ENCODE peak calls at places on chromosome 21, in four cellular contexts. B is stomach, S is testis, H is GM12892. R is an unnamed sample.

GRCh38 chr21:25934130-25934529 is 199.4 kb downstream of the GABPA start:
- DNase-seq in B (peak), S (no peak), H (no peak), R (no peak)

GRCh38 chr21:46180079-46180722 is 4.1 kb downstream of the SPATC1L start:
- DNase-seq in B (no peak), S (no peak), H (no peak), R (no peak)

GRCh38 chr21:41642399-41642798 is 124.5 kb downstream of the RIPK4 start:
- DNase-seq in B (no peak), S (no peak), H (no peak), R (no peak)

GRCh38 chr21:45889961-45890360 is 91.6 kb upstream of the COL6A1 start:
- DNase-seq in B (no peak), S (no peak), H (no peak), R (no peak)

GRCh38 chr21:38413958-38414506 is 84.2 kb downstream of the ERG start:
- DNase-seq in B (no peak), S (no peak), H (no peak), R (no peak)

GRCh38 chr21:43196789-43197188 is 28.0 kb downstream of the CRYAA start:
- DNase-seq in B (peak), S (peak), H (no peak), R (no peak)

GRCh38 chr21:28016571-28016970 is 976.1 kb downstream of the LTN1 start:
- DNase-seq in B (no peak), S (no peak), H (no peak), R (no peak)

GRCh38 chr21:31220567-31220966 is 123.5 kb downstream of the TIAM1 start:
- DNase-seq in B (no peak), S (peak), H (no peak), R (no peak)

GRCh38 chr21:37655601-37656300 is 260.5 kb downstream of the KCNJ6 start:
- DNase-seq in B (no peak), S (no peak), H (no peak), R (no peak)

GRCh38 chr21:16454371-16454770 is 724.6 kb downstream of the USP25 start:
- DNase-seq in B (no peak), S (no peak), H (no peak), R (no peak)

GRCh38 chr21:16605588-16605987 is 875.8 kb downstream of the USP25 start:
- DNase-seq in B (no peak), S (no peak), H (no peak), R (no peak)

GRCh38 chr21:15141236-15141970 is 76.6 kb upstream of the NRIP1 start:
- DNase-seq in B (peak), S (no peak), H (no peak), R (no peak)

GRCh38 chr21:24658016-24658415 is 949.3 kb downstream of the MRPL39 start:
- DNase-seq in B (no peak), S (no peak), H (no peak), R (no peak)

GRCh38 chr21:32423320-32423719 is 10.8 kb downstream of the EVA1C start:
- DNase-seq in B (no peak), S (no peak), H (no peak), R (no peak)

GRCh38 chr21:41768371-41769042 is 1.7 kb upstream of the RIPK4 start:
- DNase-seq in B (peak), S (no peak), H (no peak), R (no peak)

GRCh38 chr21:42118121-42118795 is 47.1 kb downstream of the UMODL1 start:
- DNase-seq in B (no peak), S (no peak), H (no peak), R (no peak)

GRCh38 chr21:36072453-36073167 is 2.8 kb downstream of the CBR1 start:
- DNase-seq in B (no peak), S (no peak), H (no peak), R (no peak)

GRCh38 chr21:36068748-36069398 is 951 bp upstream of the CBR1 start:
- DNase-seq in B (no peak), S (no peak), H (no peak), R (peak)

GRCh38 chr21:36070999-36071398 is 1.2 kb downstream of the CBR1 start:
- DNase-seq in B (no peak), S (no peak), H (no peak), R (no peak)

GRCh38 chr21:36073181-36073580 is 3.4 kb downstream of the CBR1 start:
- DNase-seq in B (peak), S (no peak), H (no peak), R (no peak)

DNA sequence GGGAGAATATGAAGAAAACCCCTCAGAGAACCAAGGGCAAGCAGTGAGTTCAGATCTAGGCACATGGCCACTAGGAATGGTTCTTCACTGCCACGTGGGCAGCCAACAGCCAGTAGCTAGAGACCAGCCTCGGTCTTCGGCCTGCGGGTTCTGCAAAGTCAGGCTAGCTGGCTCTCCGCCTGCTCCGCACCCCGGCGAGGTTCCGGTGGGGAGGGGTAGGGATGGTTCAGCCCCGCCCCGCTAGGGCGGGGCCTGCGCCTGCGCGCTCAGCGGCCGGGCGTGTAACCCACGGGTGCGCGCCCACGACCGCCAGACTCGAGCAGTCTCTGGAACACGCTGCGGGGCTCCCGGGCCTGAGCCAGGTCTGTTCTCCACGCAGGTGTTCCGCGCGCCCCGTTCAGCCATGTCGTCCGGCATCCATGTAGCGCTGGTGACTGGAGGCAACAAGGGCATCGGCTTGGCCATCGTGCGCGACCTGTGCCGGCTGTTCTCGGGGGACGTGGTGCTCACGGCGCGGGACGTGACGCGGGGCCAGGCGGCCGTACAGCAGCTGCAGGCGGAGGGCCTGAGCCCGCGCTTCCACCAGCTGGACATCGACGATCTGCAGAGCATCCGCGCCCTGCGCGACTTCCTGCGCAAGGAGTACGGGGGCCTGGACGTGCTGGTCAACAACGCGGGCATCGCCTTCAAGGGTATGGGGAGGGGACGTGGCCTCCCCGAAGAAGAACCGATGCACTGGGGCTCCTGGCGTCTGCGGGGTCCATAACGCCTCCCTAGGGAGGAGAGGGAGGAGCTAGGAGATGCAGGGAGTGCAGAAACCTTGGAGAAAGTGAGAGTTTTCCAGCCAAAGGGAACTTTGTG is at the start of gene CBR1:
- DNase-seq in B (peak), S (peak), H (peak), R (peak)
- TF ChIP-seq POLR2A in B (no peak), S (peak), H (peak), R (peak)

GRCh38 chr21:29340228-29340627 is 41.5 kb downstream of the BACH1 start:
- DNase-seq in B (no peak), S (no peak), H (no peak), R (peak)
- TF ChIP-seq POLR2A in B (no peak), S (no peak), H (no peak), R (no peak)

DNA sequence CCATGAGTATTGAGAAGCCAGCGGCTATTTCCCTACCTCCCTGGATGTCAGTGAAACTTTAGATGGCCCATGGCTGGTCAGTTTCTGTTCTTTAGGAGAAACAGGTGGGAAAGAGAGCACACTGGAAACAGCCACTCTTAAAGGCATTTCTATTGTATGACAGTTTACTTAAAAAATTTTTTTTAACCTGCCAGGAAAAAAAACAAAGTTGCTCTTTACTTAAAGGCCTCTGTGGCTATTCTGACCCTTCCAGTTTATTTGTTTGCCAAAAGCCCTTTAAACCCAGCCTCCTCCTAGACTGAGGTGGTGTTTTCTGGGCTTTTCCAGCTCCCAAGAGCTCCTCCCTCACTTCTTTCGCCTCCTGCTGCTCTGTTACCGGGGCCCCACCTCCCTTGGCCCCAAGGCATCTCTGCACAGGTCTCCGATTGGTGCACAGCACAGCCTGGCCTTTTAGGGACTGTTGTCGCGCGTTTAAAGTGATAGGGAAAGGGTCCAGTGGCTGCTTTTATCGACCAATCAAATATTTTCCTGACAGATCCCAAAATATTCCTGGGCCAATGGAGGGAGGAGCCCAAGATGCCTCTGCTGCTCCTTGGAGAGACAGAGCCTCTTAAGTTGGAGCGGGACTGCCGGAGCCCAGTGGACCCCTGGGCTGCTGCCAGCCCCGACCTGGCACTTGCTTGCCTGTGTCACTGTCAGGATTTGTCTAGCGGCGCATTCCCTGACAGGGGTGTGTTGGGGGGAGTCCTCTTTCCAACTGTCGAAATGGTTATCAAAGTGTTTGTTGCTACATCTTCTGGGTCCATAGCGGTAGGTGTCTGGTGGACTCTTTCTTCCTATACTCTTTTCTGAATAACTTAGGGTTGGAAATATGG is at the start of gene SH3BGR:
- DNase-seq in B (no peak), S (peak), H (no peak), R (no peak)
- TF ChIP-seq POLR2A in B (no peak), S (no peak), H (no peak), R (no peak)

GRCh38 chr21:34270406-34270805 is 93.4 kb upstream of the KCNE2 start:
- DNase-seq in B (no peak), S (no peak), H (no peak), R (no peak)

GRCh38 chr21:34268493-34268892 is 95.3 kb upstream of the KCNE2 start:
- DNase-seq in B (no peak), S (no peak), H (no peak), R (no peak)

GRCh38 chr21:34274001-34274400 is 89.8 kb upstream of the KCNE2 start:
- DNase-seq in B (no peak), S (no peak), H (no peak), R (no peak)

GRCh38 chr21:34272321-34272720 is 91.5 kb upstream of the KCNE2 start:
- DNase-seq in B (no peak), S (no peak), H (no peak), R (no peak)

GRCh38 chr21:34271452-34271851 is 92.4 kb upstream of the KCNE2 start:
- DNase-seq in B (no peak), S (no peak), H (no peak), R (no peak)
- TF ChIP-seq POLR2A in B (no peak), S (no peak), H (no peak), R (no peak)